ENCODE peak calls at places on chromosomes 1 and 21, in five cellular contexts. J is hepatocyte, N is left ventricle myocardium inferior, V is cardiac muscle cell, M is pancreas. Z is an unnamed sample. For H3K4me1, H3K36me3 and H3K27me3, the result is how much of the 10 kb centered on the place peaks cover.

GRCh38 chr1:85280636-85281035 is 4.2 kb upstream of the BCL10 start:
- DNase-seq in J (no peak), M (no peak), V (no peak), N (no peak), Z (no peak)

GRCh38 chr1:154276797-154277196 is 4.4 kb downstream of the HAX1 start:
- DNase-seq in M (no peak), N (no peak), V (no peak), J (no peak), Z (no peak)

GRCh38 chr1:84930831-84931230 is 37.8 kb upstream of the LPAR3 start:
- DNase-seq in J (no peak), N (no peak), V (no peak), M (no peak), Z (no peak)

GRCh38 chr1:63747445-63747844 is 26.4 kb upstream of the ROR1 start:
- DNase-seq in N (peak), J (no peak), M (no peak), V (no peak), Z (no peak)

GRCh38 chr1:174726167-174726879 is 273.4 kb upstream of the CACYBP start:
- DNase-seq in J (peak), V (peak), N (no peak), M (no peak), Z (no peak)

GRCh38 chr1:181105134-181106021 is 16.9 kb downstream of the IER5 start:
- DNase-seq in M (peak), N (peak), V (peak), J (peak), Z (no peak)

GRCh38 chr21:41864311-41865001 is 14.7 kb downstream of the PRDM15 start:
- DNase-seq in J (no peak), N (no peak), M (no peak), V (no peak), Z (no peak)

GRCh38 chr1:243713470-243714186 is 136.4 kb downstream of the AKT3 start:
- DNase-seq in N (no peak), V (peak), J (no peak), M (no peak), Z (no peak)

GRCh38 chr1:14924455-14925325 is 228.9 kb upstream of the TMEM51 start:
- DNase-seq in J (peak), M (peak), N (peak), V (peak), Z (no peak)

GRCh38 chr1:181754103-181754502 is 270.8 kb downstream of the CACNA1E start:
- DNase-seq in V (peak), J (no peak), M (no peak), N (no peak), Z (no peak)

GRCh38 chr1:53043271-53043670 is 18.7 kb upstream of the PODN start:
- DNase-seq in M (no peak), J (no peak), V (no peak), N (no peak), Z (no peak)

GRCh38 chr1:195591917-195592672 is 1016.1 kb downstream of the KCNT2 start:
- DNase-seq in V (no peak), M (no peak), N (no peak), J (peak), Z (no peak)

GRCh38 chr1:151998611-151999362 is 5.1 kb upstream of the S100A10 start:
- DNase-seq in V (no peak), N (no peak), M (no peak), J (peak), Z (no peak)

GRCh38 chr1:159207774-159208459 is 3.2 kb downstream of the ACKR1 start:
- DNase-seq in V (peak), N (no peak), M (no peak), J (no peak), Z (no peak)

GRCh38 chr1:208107415-208107814 is 136.8 kb downstream of the PLXNA2 start:
- DNase-seq in V (no peak), J (no peak), M (no peak), N (no peak), Z (no peak)

GRCh38 chr1:223214272-223214807 is 71.3 kb upstream of the TLR5 start:
- DNase-seq in N (no peak), V (no peak), J (no peak), M (no peak), Z (no peak)

GRCh38 chr21:46545363-46545762 is 59.5 kb downstream of the S100B start:
- DNase-seq in M (no peak), N (no peak), J (no peak), V (no peak), Z (no peak)

GRCh38 chr1:119815361-119815760 is 4.1 kb upstream of the REG4 start:
- DNase-seq in J (no peak), V (no peak), N (no peak), M (no peak), Z (no peak)

GRCh38 chr1:241482761-241483250 is 36.7 kb downstream of the FH start:
- DNase-seq in M (no peak), J (no peak), N (no peak), V (no peak), Z (no peak)

GRCh38 chr1:223745731-223746130 is 33.4 kb downstream of the CAPN2 start:
- DNase-seq in J (no peak), N (no peak), M (no peak), V (no peak), Z (no peak)

GRCh38 chr1:209879539-209879938 is 51.8 kb downstream of the UTP25 start:
- DNase-seq in V (no peak), J (no peak), M (no peak), N (no peak), Z (no peak)

GRCh38 chr1:201511925-201512539 is 5.1 kb upstream of the CSRP1 start:
- DNase-seq in N (peak), M (peak), J (peak), V (peak), Z (no peak)

GRCh38 chr1:7420098-7420445 is 351.0 kb upstream of the VAMP3 start:
- DNase-seq in J (no peak), M (no peak), V (no peak), N (no peak), Z (no peak)

GRCh38 chr1:201408176-201408814 is 9.2 kb upstream of the LAD1 start:
- DNase-seq in J (peak), V (peak), M (peak), N (peak), Z (peak)

GRCh38 chr1:11417162-11417561 is 61.8 kb upstream of the DISP3 start:
- DNase-seq in V (no peak), J (no peak), N (no peak), M (no peak), Z (no peak)

GRCh38 chr1:41476807-41477361 is 7.6 kb downstream of the EDN2 start:
- DNase-seq in N (no peak), M (peak), J (no peak), V (no peak), Z (no peak)

GRCh38 chr1:179016694-179017382 is 8.9 kb upstream of the FAM20B start:
- DNase-seq in M (peak), N (peak), V (no peak), J (peak), Z (no peak)

GRCh38 chr1:75724472-75725022 is at the start of gene ACADM:
- DNase-seq in V (peak), N (peak), M (peak), J (peak), Z (peak)

GRCh38 chr1:159960721-159961381 is 6.8 kb upstream of the SLAMF9 start:
- DNase-seq in J (peak), V (no peak), M (no peak), N (peak), Z (no peak)

GRCh38 chr1:168609133-168609715 is 32.8 kb downstream of the XCL1 start:
- DNase-seq in J (peak), V (peak), N (peak), M (no peak), Z (no peak)

GRCh38 chr1:219500327-219500897 is 112.5 kb downstream of the ZC3H11B start:
- DNase-seq in J (no peak), M (no peak), V (no peak), N (no peak), Z (no peak)

GRCh38 chr1:153288634-153289275 is 24.0 kb downstream of the PGLYRP3 start:
- DNase-seq in V (no peak), J (no peak), M (no peak), N (no peak), Z (peak)

GRCh38 chr1:18530567-18531502 is 50.1 kb downstream of the KLHDC7A start:
- DNase-seq in J (peak), M (no peak), V (no peak), N (no peak), Z (peak)

GRCh38 chr1:177384461-177384860 is 213.7 kb downstream of the BRINP2 start:
- DNase-seq in M (no peak), J (no peak), N (no peak), V (no peak), Z (no peak)

GRCh38 chr1:16266411-16267118 is 29.6 kb upstream of the CPLANE2 start:
- DNase-seq in J (no peak), N (no peak), V (peak), M (no peak), Z (no peak)

GRCh38 chr1:7393141-7393540 is 378.0 kb upstream of the VAMP3 start:
- DNase-seq in J (no peak), V (no peak), N (no peak), M (no peak), Z (no peak)

GRCh38 chr1:111988743-111989453 is 570 bp downstream of the KCND3 start:
- DNase-seq in J (peak), V (no peak), M (peak), N (peak), Z (no peak)

GRCh38 chr1:77536813-77537212 is 145.6 kb downstream of the ZZZ3 start:
- DNase-seq in V (no peak), N (no peak), M (no peak), J (no peak), Z (no peak)

GRCh38 chr1:111082421-111083192 is 57.3 kb downstream of the DRAM2 start:
- DNase-seq in N (no peak), V (no peak), M (no peak), J (no peak), Z (no peak)

DNA sequence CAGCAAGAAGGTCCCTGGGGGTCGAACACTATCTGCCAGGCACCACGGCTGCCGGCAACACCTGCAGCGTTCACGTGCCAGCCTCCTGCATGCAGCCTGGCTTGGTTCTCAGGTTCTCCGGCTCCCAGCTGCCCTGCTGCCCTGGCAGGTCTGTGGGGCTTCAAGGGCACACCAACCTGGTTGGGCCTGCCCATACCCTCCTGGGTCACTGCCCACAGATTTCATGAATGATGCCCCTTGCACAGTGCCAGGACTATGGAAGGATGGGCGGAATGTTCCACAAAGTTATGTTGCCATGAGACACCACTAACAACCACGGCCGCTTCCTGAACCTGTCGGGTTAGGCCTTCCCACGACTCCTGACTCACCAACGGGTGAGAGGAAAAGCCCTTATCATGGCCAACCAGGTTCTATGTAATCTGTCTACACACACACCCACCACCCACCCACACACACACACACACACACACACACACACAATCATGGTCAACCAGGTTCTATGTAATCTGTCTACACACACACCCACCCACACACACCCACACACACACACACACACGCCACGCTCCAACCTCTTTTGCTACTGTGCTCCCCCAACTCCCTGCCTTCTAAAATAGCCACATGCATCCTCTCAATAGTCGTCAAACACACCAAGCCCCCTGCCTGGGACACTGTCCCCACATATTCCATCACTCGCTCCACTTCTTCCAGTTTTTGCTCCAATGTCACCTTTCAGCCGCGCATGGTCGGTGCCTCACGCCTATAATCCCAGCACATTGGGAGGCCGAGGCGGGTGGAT is 32.2 kb downstream of the HSPG2 start:
- DNase-seq in N (peak), V (no peak), J (peak), M (peak), Z (no peak)
- H3K4me1 ChIP-seq in N (half or more), V (half or more), J (under half), M (under half), Z (under half)

GRCh38 chr1:56502700-56503245 is 76.6 kb downstream of the PLPP3 start:
- DNase-seq in M (no peak), N (no peak), V (no peak), J (no peak), Z (no peak)
- H3K36me3 ChIP-seq in M (under half), N (half or more), V (under half), J (under half), Z (under half)

GRCh38 chr1:165943198-165943597 is 115.8 kb downstream of the UCK2 start:
- DNase-seq in J (no peak), V (no peak), N (no peak), M (no peak), Z (peak)
- H3K27me3 ChIP-seq in J (under half), V (under half), N (under half), M (under half), Z (under half)

GRCh38 chr1:30745834-30746208 is 11.8 kb downstream of the LAPTM5 start:
- DNase-seq in M (no peak), J (no peak), V (no peak), N (no peak), Z (no peak)
- H3K4me1 ChIP-seq in M (under half), J (under half), V (under half), N (under half), Z (under half)

DNA sequence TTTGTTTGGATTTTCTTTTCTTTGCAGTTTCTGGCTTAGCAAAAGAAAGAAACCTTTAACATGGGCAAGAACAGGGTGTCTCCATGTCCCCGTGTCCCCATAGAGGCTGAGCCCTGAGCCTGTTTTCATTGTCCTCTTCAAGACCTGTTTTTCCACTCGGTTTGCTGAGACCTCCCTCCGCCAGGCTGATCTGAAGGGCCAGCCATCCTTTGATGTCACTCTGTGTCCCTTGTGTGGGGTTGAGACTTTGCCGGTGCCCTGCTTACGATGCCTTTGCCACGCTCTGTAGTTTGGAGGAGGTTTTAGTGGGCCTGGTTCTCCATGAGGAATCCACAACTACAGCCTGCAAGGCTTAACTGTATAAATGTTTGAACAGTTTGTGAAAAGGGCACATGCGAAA is 23.8 kb downstream of the IFNGR2 start:
- DNase-seq in M (no peak), N (no peak), V (no peak), J (no peak), Z (no peak)
- H3K36me3 ChIP-seq in M (under half), N (half or more), V (half or more), J (under half), Z (under half)

DNA sequence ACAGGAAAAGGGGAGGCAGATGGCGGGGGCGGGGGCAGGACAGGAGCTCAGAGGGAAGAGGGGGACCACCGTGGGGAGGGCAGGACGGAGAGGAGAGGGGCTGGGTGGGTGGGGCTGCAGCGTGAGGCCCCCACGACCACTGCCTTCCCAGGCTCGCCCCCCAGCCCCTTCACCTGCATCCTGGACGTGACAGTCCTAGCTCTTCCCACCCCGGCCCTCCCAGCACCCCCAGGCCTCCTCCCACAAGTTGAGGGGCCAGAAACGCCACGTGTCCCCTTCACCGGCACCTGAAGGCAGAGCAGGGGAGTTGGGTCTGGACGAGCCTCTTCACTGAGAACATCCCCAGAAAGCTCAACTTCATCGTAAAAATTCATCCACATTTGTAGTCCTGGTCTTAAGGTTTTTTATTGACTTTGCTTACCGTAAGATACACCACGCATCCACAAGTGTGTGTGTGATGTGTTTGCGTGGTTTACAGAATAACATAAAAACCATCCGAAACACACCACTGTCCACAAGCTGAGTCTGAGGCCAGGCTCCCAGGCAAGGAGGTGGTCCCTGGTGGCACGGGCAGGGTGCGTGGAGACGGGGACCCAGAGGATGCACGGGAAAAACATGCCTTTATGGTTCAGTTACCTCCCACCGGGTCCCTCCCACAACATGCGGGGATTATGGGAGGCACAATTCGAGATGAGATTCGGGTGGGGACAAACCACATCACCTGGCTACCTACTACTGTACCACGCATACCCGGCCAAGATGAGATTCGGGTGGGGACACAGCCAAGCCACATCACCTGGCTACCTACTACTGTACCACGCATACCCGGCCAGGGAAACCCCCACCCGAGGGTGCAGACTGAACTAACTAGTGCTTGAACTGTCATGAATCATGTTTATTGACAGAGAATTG is 13.9 kb upstream of the COL18A1 start:
- DNase-seq in N (peak), J (no peak), V (no peak), M (peak), Z (no peak)
- H3K27me3 ChIP-seq in N (under half), J (under half), V (under half), M (under half), Z (under half)

GRCh38 chr1:72845342-72845741 is 563.0 kb upstream of the NEGR1 start:
- DNase-seq in M (no peak), J (peak), V (peak), N (no peak), Z (peak)
- H3K4me1 ChIP-seq in M (under half), J (under half), V (under half), N (under half), Z (under half)

GRCh38 chr1:32367912-32368635 is 5.7 kb downstream of the TSSK3 start:
- DNase-seq in J (no peak), V (no peak), N (no peak), M (no peak), Z (no peak)
- H3K36me3 ChIP-seq in J (under half), V (under half), N (half or more), M (under half), Z (under half)